ENCODE peak calls at places on chromosomes 4 and X, in four cellular contexts. V is IMR-90, T is H1, F is mesendoderm. R is an unnamed sample.

GRCh38 chr4:37794046-37794445 is 32.4 kb upstream of the PGM2 start:
- DNase-seq in V (no peak), T (no peak), F (no peak), R (no peak)

GRCh38 chr4:3168029-3168428 is 80.9 kb upstream of the MSANTD1 start:
- DNase-seq in V (peak; percentile 76), T (no peak), F (peak; percentile 90), R (no peak)

GRCh38 chr4:188428935-188429334 is 289.7 kb downstream of the TRIML1 start:
- DNase-seq in V (peak; percentile 64), T (no peak), F (peak; percentile 72), R (peak; percentile 50)

GRCh38 chr4:52091811-52092210 is 40.7 kb downstream of the SPATA18 start:
- DNase-seq in V (peak; percentile 62), T (no peak), F (no peak), R (no peak)

GRCh38 chrX:136186023-136186413 is 38.7 kb downstream of the FHL1 start:
- DNase-seq in V (no peak), T (no peak), F (no peak), R (no peak)

GRCh38 chr4:80186666-80187065 is 10.6 kb upstream of the PRDM8 start:
- DNase-seq in V (no peak), T (no peak), F (no peak), R (no peak)

GRCh38 chrX:56314334-56314733 is 82.2 kb downstream of the KLF8 start:
- DNase-seq in V (no peak), T (no peak), F (no peak), R (no peak)

GRCh38 chrX:100645106-100645505 is 1.1 kb downstream of the SRPX2 start:
- DNase-seq in V (no peak), T (no peak), F (no peak), R (no peak)

GRCh38 chr4:804804-805203 is 21.1 kb downstream of the CPLX1 start:
- DNase-seq in V (no peak), T (no peak), F (no peak), R (no peak)

GRCh38 chrX:50430917-50431316 is 39.7 kb downstream of the DGKK start:
- DNase-seq in V (no peak), T (no peak), F (peak; percentile 33), R (no peak)

GRCh38 chrX:13151806-13152510 is 107.5 kb upstream of the FAM9C start:
- DNase-seq in V (peak; percentile 6), T (no peak), F (peak; percentile 6), R (no peak)

GRCh38 chr4:26323807-26324206 is 3.0 kb downstream of the RBPJ start:
- DNase-seq in V (peak; percentile 68), T (no peak), F (no peak), R (no peak)

GRCh38 chr4:185201983-185202962 is 1.5 kb downstream of the CFAP97 start:
- DNase-seq in V (peak; percentile 42), T (no peak), F (peak; percentile 96), R (peak; percentile 39)

GRCh38 chr4:35364321-35364870 is 879.9 kb downstream of the ARAP2 start:
- DNase-seq in V (no peak), T (no peak), F (peak; percentile 14), R (no peak)

GRCh38 chr4:156773648-156774357 is 197.8 kb downstream of the PDGFC start:
- DNase-seq in V (peak; percentile 56), T (no peak), F (no peak), R (no peak)

GRCh38 chrX:54248309-54248708 is 65.3 kb upstream of the FAM120C start:
- DNase-seq in V (peak; percentile 44), T (no peak), F (peak; percentile 18), R (no peak)

GRCh38 chr4:59759082-59759825 is 1440.9 kb upstream of the ADGRL3 start:
- DNase-seq in V (no peak), T (peak; percentile 40), F (peak; percentile 4), R (peak; percentile 28)

GRCh38 chr4:170853422-170854021 is 763.8 kb upstream of the AADAT start:
- DNase-seq in V (no peak), T (peak; percentile 69), F (peak; percentile 74), R (peak; percentile 71)

GRCh38 chrX:8504451-8504850 is 39.8 kb downstream of the VCX3B start:
- DNase-seq in V (peak; percentile 13), T (no peak), F (no peak), R (no peak)

GRCh38 chr4:84738622-84739021 is 155.7 kb downstream of the CDS1 start:
- DNase-seq in V (no peak), T (no peak), F (no peak), R (no peak)

GRCh38 chr4:189046642-189047041 is 894.0 kb upstream of the FRG1 start:
- DNase-seq in V (peak; percentile 24), T (no peak), F (peak; percentile 72), R (peak; percentile 74)

GRCh38 chrX:153900806-153901752 is 3.4 kb upstream of the AVPR2 start:
- DNase-seq in V (peak; percentile 87), T (no peak), F (peak; percentile 87), R (peak; percentile 10)

GRCh38 chr4:66991521-66991920 is 553.8 kb downstream of the CENPC start:
- DNase-seq in V (no peak), T (no peak), F (no peak), R (no peak)

GRCh38 chr4:180356766-180357165 is 1886.4 kb upstream of the TENM3 start:
- DNase-seq in V (no peak), T (no peak), F (no peak), R (no peak)

GRCh38 chr4:72977936-72978485 is 91.5 kb downstream of the COX18 start:
- DNase-seq in V (no peak), T (no peak), F (no peak), R (no peak)

GRCh38 chrX:9539611-9540387 is 74.9 kb downstream of the TBL1X start:
- DNase-seq in V (no peak), T (no peak), F (no peak), R (no peak)

GRCh38 chr4:7638463-7638862 is 203.7 kb upstream of the PSAPL1 start:
- DNase-seq in V (no peak), T (no peak), F (no peak), R (no peak)
- H2AK5ac ChIP-seq in V (no peak overlapping the region), T (no peak overlapping the region), F (no peak overlapping the region), R (no peak overlapping the region)

GRCh38 chr4:151652841-151653547 is 107.8 kb downstream of the GATB start:
- DNase-seq in V (no peak), T (no peak), F (no peak), R (no peak)
- H4K5ac ChIP-seq in V (no peak overlapping the region), T (no peak overlapping the region), F (no peak overlapping the region), R (no peak overlapping the region)

DNA sequence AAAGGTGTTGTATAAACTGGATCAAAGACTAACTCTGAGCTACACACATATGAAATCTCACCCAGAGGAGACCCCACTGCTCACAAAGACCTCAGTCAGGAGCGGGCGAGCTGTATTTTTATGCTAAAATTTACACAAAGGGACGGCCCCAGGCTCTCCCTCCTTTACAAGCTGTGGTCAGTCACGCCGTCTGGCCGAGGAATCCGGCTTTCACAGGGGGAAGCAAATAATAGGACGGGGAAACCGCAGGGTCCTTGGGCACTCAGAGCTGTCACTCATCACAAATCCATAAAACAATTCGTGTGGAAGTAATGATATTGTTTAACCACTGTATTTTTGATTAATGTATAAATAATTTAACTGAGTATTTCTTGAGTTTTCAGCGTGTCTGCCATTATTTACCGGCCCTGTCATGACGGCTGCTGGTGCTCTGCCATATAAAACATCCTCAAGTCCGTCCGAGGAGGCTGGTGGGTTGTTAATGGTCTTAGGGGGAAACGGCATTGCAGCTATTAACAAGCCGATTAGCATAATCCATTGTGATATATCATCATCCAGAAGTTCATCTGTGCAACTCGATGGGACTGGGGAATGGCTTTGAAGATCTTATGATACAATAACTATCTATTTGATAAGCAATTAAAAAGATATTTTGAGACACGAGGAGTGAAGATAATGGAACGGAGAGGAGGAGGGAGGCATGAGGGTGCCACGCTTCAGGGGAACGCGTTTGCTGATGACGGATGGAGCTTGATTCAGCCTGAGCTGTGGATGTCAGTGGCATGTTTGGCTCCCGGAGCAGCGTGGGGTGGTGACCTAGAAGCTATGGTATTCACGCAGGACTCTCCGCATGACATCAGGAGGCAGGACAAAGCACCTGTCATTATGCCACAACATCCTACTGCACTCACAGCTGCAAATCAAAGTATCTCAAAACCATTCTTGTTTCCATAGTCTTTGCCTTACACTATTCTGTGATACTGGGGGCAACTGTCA is 150.9 kb downstream of the SHOX start:
- DNase-seq in V (no peak), T (no peak), F (no peak), R (no peak)
- H2AK5ac ChIP-seq in V (no peak overlapping the region), T (peak overlapping the region; percentile 87), F (no peak overlapping the region), R (no peak overlapping the region)

GRCh38 chr4:137509855-137510282 is 22.4 kb downstream of the PCDH18 start:
- DNase-seq in V (no peak), T (no peak), F (peak; percentile 46), R (no peak)
- H4K5ac ChIP-seq in V (no peak overlapping the region), T (no peak overlapping the region), F (no peak overlapping the region), R (no peak overlapping the region)

GRCh38 chr4:113996599-113997177 is 17.2 kb upstream of the ARSJ start:
- DNase-seq in V (peak; percentile 64), T (no peak), F (peak; percentile 57), R (no peak)
- H2AK5ac ChIP-seq in V (peak overlapping the region; percentile 21), T (no peak overlapping the region), F (no peak overlapping the region), R (no peak overlapping the region)

DNA sequence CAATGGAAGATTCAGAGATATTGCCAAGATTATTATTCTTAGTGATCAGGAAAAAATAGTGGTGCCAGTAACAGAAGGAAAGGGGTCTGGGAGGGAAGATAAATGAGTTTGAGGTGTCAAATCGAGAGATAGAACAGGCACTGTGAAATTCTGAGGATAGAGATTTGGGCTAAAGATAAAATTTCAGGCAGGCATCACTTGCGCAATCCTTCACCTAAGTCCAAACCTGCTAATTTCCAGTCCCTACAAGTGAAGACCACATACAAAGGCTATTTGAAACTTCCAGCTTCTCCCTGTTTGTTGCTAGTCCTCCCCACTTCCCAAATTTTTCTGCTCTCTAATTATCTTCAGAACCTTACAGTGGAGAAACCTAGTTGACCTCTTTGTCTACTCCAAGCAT is 494.6 kb downstream of the MAGEE1 start:
- DNase-seq in V (no peak), T (no peak), F (no peak), R (no peak)
- H4K5ac ChIP-seq in V (no peak overlapping the region), T (no peak overlapping the region), F (no peak overlapping the region), R (no peak overlapping the region)

GRCh38 chrX:17560385-17560784 is 176.9 kb upstream of the SCML1 start:
- DNase-seq in V (no peak), T (no peak), F (no peak), R (no peak)
- H2AK5ac ChIP-seq in V (peak overlapping the region; percentile 53), T (no peak overlapping the region), F (no peak overlapping the region), R (no peak overlapping the region)

R was measured in H9.